ENCODE peak calls at places on chromosome 14, in four cellular contexts. L is transverse colon, M is ovary, O is suprapubic skin. J is an unnamed sample. For H3K9me3, the result is how much of the 10 kb centered on the place peaks cover.

GRCh38 chr14:79254069-79254775 is 957.1 kb downstream of the DIO2 start:
- DNase-seq in L (no peak), O (no peak), M (no peak), J (no peak)

GRCh38 chr14:55121628-55122440 is 7.2 kb upstream of the LGALS3 start:
- DNase-seq in M (no peak), L (no peak), O (peak), J (no peak)

GRCh38 chr14:94888108-94888507 is 118.2 kb upstream of the GSC start:
- DNase-seq in L (peak), O (no peak), M (no peak), J (no peak)

GRCh38 chr14:33229269-33229924 is 290.7 kb downstream of the NPAS3 start:
- DNase-seq in L (no peak), O (no peak), M (no peak), J (no peak)

GRCh38 chr14:55052259-55052930 is 948 bp downstream of the MAPK1IP1L start:
- DNase-seq in O (no peak), M (no peak), L (no peak), J (no peak)

GRCh38 chr14:31265701-31266398 is 58.3 kb upstream of the HECTD1 start:
- DNase-seq in M (no peak), O (no peak), L (no peak), J (no peak)

GRCh38 chr14:55279384-55279783 is 8.2 kb downstream of the FBXO34 start:
- DNase-seq in M (no peak), O (no peak), L (no peak), J (no peak)

GRCh38 chr14:101875726-101876268 is 88.6 kb upstream of the DYNC1H1 start:
- DNase-seq in O (no peak), L (no peak), M (no peak), J (no peak)

GRCh38 chr14:23559010-23559920 is 3.2 kb downstream of the THTPA start:
- DNase-seq in O (no peak), L (peak), M (no peak), J (no peak)

DNA sequence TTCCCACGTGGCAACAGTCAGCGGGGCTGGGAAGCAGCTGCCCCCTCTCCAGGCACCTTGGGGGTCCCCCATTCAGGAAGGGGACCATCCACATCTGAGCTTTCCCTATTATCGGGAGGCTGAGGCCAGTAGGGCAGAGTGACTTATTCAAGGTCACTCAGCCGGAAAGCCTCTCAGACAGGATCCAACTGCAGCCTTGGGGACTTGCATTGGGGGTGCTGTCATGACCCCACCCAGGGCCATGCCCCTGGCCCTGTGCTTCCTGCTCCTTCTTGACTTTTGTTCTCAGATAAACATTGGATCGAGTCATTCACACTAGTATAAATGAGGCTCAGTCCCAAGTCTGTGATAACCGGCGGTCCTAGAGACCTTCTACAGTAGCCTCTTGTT is 12.6 kb downstream of the BEGAIN start:
- DNase-seq in L (no peak), M (no peak), O (no peak), J (no peak)
- H3K9me3 ChIP-seq in L (under half), M (under half), O (under half), J (under half)

DNA sequence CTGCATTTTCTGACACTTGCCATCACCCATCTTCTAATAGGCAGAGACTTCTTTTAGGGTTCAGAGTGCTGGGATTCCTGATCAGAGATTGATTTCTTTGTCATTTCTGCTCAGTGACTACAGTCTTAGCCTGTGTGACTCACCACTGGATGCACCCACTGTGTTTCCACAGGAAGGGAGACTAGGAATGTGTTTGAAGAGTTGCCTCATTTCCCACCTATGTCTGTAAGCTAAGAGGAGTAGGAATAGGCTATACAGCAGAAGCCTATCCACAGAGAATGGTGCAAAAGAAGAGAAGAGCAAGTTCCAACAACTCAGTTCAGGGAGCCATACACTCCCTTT is 60.2 kb upstream of the ACTN1 start:
- DNase-seq in O (no peak), L (no peak), M (no peak), J (no peak)
- H3K27ac ChIP-seq in O (no peak), L (peak), M (no peak), J (peak)

DNA sequence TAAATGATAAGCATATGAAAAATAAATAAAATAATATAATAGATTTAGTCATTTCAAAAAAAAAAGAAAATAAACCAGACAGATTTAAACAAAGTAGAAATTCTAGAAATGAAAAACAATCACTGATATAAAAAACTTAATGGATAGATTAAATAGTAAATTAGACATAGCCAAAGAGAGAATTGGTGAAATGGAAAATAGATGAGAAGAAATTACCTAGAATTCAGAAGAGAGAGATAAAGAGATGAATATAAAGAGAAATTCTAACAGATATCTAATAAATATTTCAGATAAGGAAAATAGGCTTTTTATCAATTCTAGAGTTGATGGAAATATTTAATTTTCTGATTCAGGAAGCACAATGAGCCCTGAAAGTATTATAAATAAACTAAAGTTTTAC is 123.1 kb downstream of the PRIMA1 start:
- DNase-seq in O (no peak), M (no peak), L (no peak), J (no peak)
- TF ChIP-seq EP300 in O (no peak), M (no peak), L (no peak), J (no peak)

GRCh38 chr14:37946819-37947218 is 260.9 kb upstream of the SSTR1 start:
- DNase-seq in M (no peak), O (no peak), L (no peak), J (no peak)

GRCh38 chr14:37945959-37946358 is 261.7 kb upstream of the SSTR1 start:
- DNase-seq in O (no peak), L (no peak), M (no peak), J (no peak)
- H3K9me3 ChIP-seq in O (under half), L (under half), M (under half), J (under half)

GRCh38 chr14:58919262-58919661 is 269.2 kb upstream of the DAAM1 start:
- DNase-seq in M (no peak), L (no peak), O (no peak), J (no peak)
- H3K27ac ChIP-seq in M (no peak), L (no peak), O (no peak), J (no peak)

J was measured in sigmoid colon.